ENCODE peak calls at places on chromosomes 2 and 18, in four cellular contexts. G is amygdala, R is AG20443, V is glomerular endothelial cell. A is an unnamed sample.

GRCh38 chr2:38665854-38666577 is at the start of gene GALM:
- DNase-seq in V (peak; percentile 67), R (peak; percentile 89), G (peak; percentile 17), A (peak; percentile 96)

GRCh38 chr2:208315081-208315788 is 49.2 kb downstream of the PIKFYVE start:
- DNase-seq in G (no peak), R (peak; percentile 69), V (no peak), A (peak; percentile 5)

GRCh38 chr2:29033656-29034055 is 40.7 kb downstream of the PCARE start:
- DNase-seq in G (no peak), V (no peak), R (peak; percentile 73), A (no peak)

GRCh38 chr2:23213196-23213595 is 171.8 kb upstream of the KLHL29 start:
- DNase-seq in V (no peak), G (no peak), R (no peak), A (no peak)

GRCh38 chr18:3211236-3211992 is 8.4 kb downstream of the MYOM1 start:
- DNase-seq in V (no peak), G (no peak), R (no peak), A (peak; percentile 92)

GRCh38 chr2:100427627-100428258 is 10.3 kb upstream of the CHST10 start:
- DNase-seq in R (peak; percentile 43), V (no peak), G (peak; percentile 25), A (peak; percentile 54)

GRCh38 chr2:105274046-105274445 is 32.5 kb downstream of the GPR45 start:
- DNase-seq in G (no peak), V (peak; percentile 39), R (no peak), A (no peak)

GRCh38 chr2:64952896-64953482 is 36.2 kb upstream of the SLC1A4 start:
- DNase-seq in G (no peak), R (no peak), V (no peak), A (peak; percentile 80)

GRCh38 chr2:89837962-89838625 is 1146.6 kb downstream of the RPIA start:
- DNase-seq in V (no peak), G (no peak), R (no peak), A (no peak)

GRCh38 chr18:56068030-56068671 is 480.2 kb upstream of the TCF4 start:
- DNase-seq in R (peak; percentile 46), V (no peak), G (no peak), A (peak; percentile 15)

GRCh38 chr2:35614640-35615039 is 740.9 kb upstream of the CRIM1 start:
- DNase-seq in V (no peak), R (no peak), G (no peak), A (no peak)

GRCh38 chr2:187614756-187615155 is 60.5 kb upstream of the TFPI start:
- DNase-seq in G (no peak), V (no peak), R (peak; percentile 11), A (peak; percentile 60)

GRCh38 chr2:132891456-132891855 is 221.5 kb upstream of the LYPD1 start:
- DNase-seq in G (no peak), R (no peak), V (no peak), A (no peak)

GRCh38 chr2:41698787-41699422 is 348.9 kb upstream of the PKDCC start:
- DNase-seq in V (no peak), G (no peak), R (peak; percentile 60), A (no peak)

GRCh38 chr2:183359867-183360266 is 235.6 kb downstream of the NUP35 start:
- DNase-seq in R (no peak), V (no peak), G (no peak), A (peak; percentile 10)

GRCh38 chr18:7417742-7418141 is 149.4 kb upstream of the PTPRM start:
- DNase-seq in V (no peak), R (peak; percentile 27), G (no peak), A (peak; percentile 54)

GRCh38 chr2:113069676-113070605 is 2.2 kb downstream of the IL1F10 start:
- DNase-seq in G (no peak), R (no peak), V (no peak), A (peak; percentile 50)

GRCh38 chr18:74899554-74899953 is 301.9 kb downstream of the ZNF407 start:
- DNase-seq in V (no peak), G (no peak), R (no peak), A (no peak)

GRCh38 chr18:9513971-9514512 is 38.7 kb downstream of the RALBP1 start:
- DNase-seq in R (peak; percentile 29), V (no peak), G (no peak), A (peak; percentile 54)

GRCh38 chr2:159873136-159873728 is 75.2 kb upstream of the CD302 start:
- DNase-seq in G (no peak), V (no peak), R (no peak), A (no peak)

GRCh38 chr2:26462511-26463251 is 15.2 kb downstream of the OTOF start:
- DNase-seq in G (no peak), V (no peak), R (peak; percentile 78), A (peak; percentile 67)

GRCh38 chr2:196249171-196249570 is 77.8 kb upstream of the STK17B start:
- DNase-seq in V (no peak), R (no peak), G (no peak), A (no peak)

GRCh38 chr2:184734338-184734737 is 136.0 kb downstream of the ZNF804A start:
- DNase-seq in G (no peak), V (no peak), R (no peak), A (no peak)

GRCh38 chr2:236041616-236042015 is 126.6 kb downstream of the GBX2 start:
- DNase-seq in R (no peak), G (no peak), V (no peak), A (no peak)

GRCh38 chr2:178530625-178531142 is 50.4 kb downstream of the PLEKHA3 start:
- DNase-seq in G (no peak), V (no peak), R (no peak), A (peak; percentile 3)

GRCh38 chr2:179235463-179236108 is 29.0 kb downstream of the SESTD1 start:
- DNase-seq in R (peak; percentile 48), V (no peak), G (no peak), A (peak; percentile 74)

GRCh38 chr2:231299267-231299666 is 96.2 kb upstream of the B3GNT7 start:
- DNase-seq in G (no peak), V (no peak), R (no peak), A (no peak)

GRCh38 chr2:146814971-146815370 is 1029.9 kb upstream of the ACVR2A start:
- DNase-seq in G (no peak), R (no peak), V (no peak), A (peak; percentile 48)

GRCh38 chr2:12036640-12036983 is 290.2 kb downstream of the LPIN1 start:
- DNase-seq in G (no peak), V (no peak), R (no peak), A (peak; percentile 79)

GRCh38 chr2:121335294-121336290 is 50.6 kb upstream of the TFCP2L1 start:
- DNase-seq in G (no peak), R (no peak), V (no peak), A (no peak)

GRCh38 chr2:112243233-112243632 is 11.6 kb downstream of the ZC3H8 start:
- DNase-seq in R (no peak), G (no peak), V (no peak), A (no peak)

GRCh38 chr18:74499633-74500032 is 3.5 kb downstream of the CNDP2 start:
- DNase-seq in R (peak; percentile 71), V (no peak), G (no peak), A (peak; percentile 64)

GRCh38 chr2:216774620-216775019 is 79.3 kb upstream of the IGFBP5 start:
- DNase-seq in R (peak; percentile 94), V (no peak), G (no peak), A (peak; percentile 76)

GRCh38 chr2:85434677-85435076 is 16.2 kb downstream of the SH2D6 start:
- DNase-seq in V (no peak), R (no peak), G (no peak), A (no peak)

A was measured in renal cortical epithelial cell.